ENCODE peak calls at places on chromosomes 6 and 20, in nine cellular contexts. I, N, D, X, U, L, R, P and O are unnamed samples.

GRCh38 chr20:57762531-57763234 is 52.9 kb upstream of the PMEPA1 start:
- DNase-seq in P (no peak), D (no peak), L (no peak), X (no peak), I (no peak), R (no peak), N (no peak), U (no peak), O (no peak)

GRCh38 chr6:156029296-156029985 is 573.8 kb upstream of the NOX3 start:
- DNase-seq in N (no peak), D (no peak), L (no peak), X (no peak), P (no peak), I (no peak), R (no peak), U (no peak), O (no peak)

GRCh38 chr6:55209059-55209458 is 34.7 kb downstream of the HCRTR2 start:
- DNase-seq in N (no peak), I (no peak), X (no peak), D (no peak), P (no peak), R (peak; percentile 24), L (no peak), U (peak; percentile 13), O (peak; percentile 1)

GRCh38 chr6:166301611-166302529 is 6.3 kb downstream of the PRR18 start:
- DNase-seq in I (no peak), D (no peak), U (peak; percentile 48), N (no peak), P (no peak), R (no peak), L (no peak), X (no peak), O (no peak)

GRCh38 chr20:856361-856775 is 22.9 kb downstream of the FAM110A start:
- DNase-seq in I (peak; percentile 52), R (peak; percentile 90), P (peak; percentile 94), N (no peak), X (no peak), U (peak; percentile 97), D (peak; percentile 76), L (no peak), O (peak; percentile 99)

GRCh38 chr6:10307028-10307427 is 107.8 kb downstream of the TFAP2A start:
- DNase-seq in D (no peak), U (no peak), X (no peak), I (no peak), R (no peak), L (no peak), N (no peak), P (no peak), O (no peak)

GRCh38 chr20:48298424-48298823 is 513.1 kb upstream of the SULF2 start:
- DNase-seq in I (no peak), D (no peak), N (no peak), L (no peak), X (no peak), P (no peak), R (no peak), U (no peak), O (no peak)

GRCh38 chr6:37048851-37049734 is 43.6 kb downstream of the FGD2 start:
- DNase-seq in X (no peak), L (peak; percentile 76), N (peak; percentile 71), I (peak; percentile 50), R (peak; percentile 84), U (peak; percentile 87), P (peak; percentile 16), D (no peak), O (peak; percentile 94)

GRCh38 chr6:7309050-7309449 is 3.9 kb downstream of the SSR1 start:
- DNase-seq in N (no peak), L (no peak), D (no peak), R (no peak), X (no peak), I (no peak), P (no peak), U (no peak), O (no peak)

GRCh38 chr20:1761116-1761515 is 103.5 kb upstream of the SIRPG start:
- DNase-seq in X (no peak), U (peak; percentile 87), N (no peak), D (no peak), I (no peak), L (no peak), R (peak; percentile 90), P (peak; percentile 78), O (peak; percentile 68)

GRCh38 chr6:44377484-44377883 is 10.0 kb upstream of the CDC5L start:
- DNase-seq in P (no peak), D (no peak), L (no peak), I (no peak), U (no peak), N (no peak), R (no peak), X (no peak), O (no peak)

GRCh38 chr6:116165596-116165995 is 39.7 kb upstream of the COL10A1 start:
- DNase-seq in L (peak; percentile 67), X (no peak), I (no peak), R (no peak), P (no peak), N (no peak), U (no peak), D (no peak), O (no peak)

GRCh38 chr6:141531040-141531439 is 601.7 kb upstream of the GJE1 start:
- DNase-seq in P (no peak), I (no peak), U (no peak), N (no peak), R (no peak), X (no peak), L (no peak), D (no peak), O (no peak)

GRCh38 chr6:133892444-133893323 is 3.8 kb downstream of the TCF21 start:
- DNase-seq in P (no peak), R (peak; percentile 14), L (no peak), X (no peak), U (no peak), D (no peak), N (no peak), I (no peak), O (no peak)

GRCh38 chr20:2879148-2879547 is 5.9 kb downstream of the PTPRA start:
- DNase-seq in I (no peak), R (peak; percentile 74), X (peak; percentile 91), D (no peak), N (no peak), L (no peak), P (peak; percentile 80), U (peak; percentile 70), O (peak; percentile 66)

GRCh38 chr6:127177030-127177928 is 58.8 kb downstream of the RSPO3 start:
- DNase-seq in X (no peak), P (no peak), R (peak; percentile 63), L (no peak), U (no peak), D (no peak), I (no peak), N (no peak), O (peak; percentile 8)

GRCh38 chr6:35448191-35448590 is 3.9 kb upstream of the FANCE start:
- DNase-seq in I (no peak), N (no peak), R (no peak), D (no peak), X (peak; percentile 42), U (no peak), L (no peak), P (no peak), O (no peak)

GRCh38 chr6:47343631-47344421 is 34.1 kb upstream of the TNFRSF21 start:
- DNase-seq in P (no peak), X (no peak), N (no peak), I (no peak), R (no peak), D (no peak), U (no peak), L (no peak), O (peak; percentile 20)

GRCh38 chr6:33073431-33073871 is at the start of gene HLA-DPA1:
- DNase-seq in I (peak; percentile 54), N (no peak), D (no peak), X (no peak), R (peak; percentile 46), P (peak; percentile 15), U (peak; percentile 27), L (peak; percentile 86), O (peak; percentile 36)

GRCh38 chr20:50995506-50995905 is 27.4 kb downstream of the KCNG1 start:
- DNase-seq in P (no peak), U (no peak), D (no peak), R (no peak), N (no peak), L (no peak), I (no peak), X (no peak), O (peak; percentile 36)